ENCODE peak calls at places on chromosomes 6 and 20, in nine cellular contexts. One of them, this sample, is unnamed.

GRCh38 chr6:19812512-19813119 is 24.6 kb upstream of the ID4 start:
- DNase-seq in cardiac muscle cell: peak; percentile 81
- DNase-seq in H1: no peak
- DNase-seq in prostate gland: no peak
- DNase-seq in GM23248: peak; percentile 67
- DNase-seq in colonic mucosa: no peak
- DNase-seq in heart left ventricle: no peak
- DNase-seq in heart right ventricle: no peak
- DNase-seq in aorta: no peak
- DNase-seq in this sample: no peak

GRCh38 chr6:36873612-36874011 is 991 bp downstream of the PPIL1 start:
- DNase-seq in cardiac muscle cell: no peak
- DNase-seq in colonic mucosa: no peak
- DNase-seq in heart left ventricle: no peak
- DNase-seq in GM23248: no peak
- DNase-seq in prostate gland: no peak
- DNase-seq in H1: no peak
- DNase-seq in aorta: no peak
- DNase-seq in heart right ventricle: no peak
- DNase-seq in this sample: no peak

GRCh38 chr6:15384901-15385300 is 139.0 kb downstream of the JARID2 start:
- DNase-seq in prostate gland: peak; percentile 14
- DNase-seq in H1: no peak
- DNase-seq in GM23248: no peak
- DNase-seq in heart right ventricle: no peak
- DNase-seq in colonic mucosa: no peak
- DNase-seq in aorta: no peak
- DNase-seq in cardiac muscle cell: no peak
- DNase-seq in heart left ventricle: no peak
- DNase-seq in this sample: no peak

GRCh38 chr20:20548527-20549266 is 163.7 kb downstream of the RALGAPA2 start:
- DNase-seq in aorta: no peak
- DNase-seq in GM23248: no peak
- DNase-seq in heart right ventricle: no peak
- DNase-seq in prostate gland: peak; percentile 16
- DNase-seq in colonic mucosa: no peak
- DNase-seq in cardiac muscle cell: no peak
- DNase-seq in heart left ventricle: no peak
- DNase-seq in H1: no peak
- DNase-seq in this sample: no peak

GRCh38 chr6:168152306-168152963 is 73.4 kb upstream of the FRMD1 start:
- DNase-seq in prostate gland: no peak
- DNase-seq in GM23248: no peak
- DNase-seq in colonic mucosa: peak; percentile 12
- DNase-seq in H1: peak; percentile 33
- DNase-seq in heart left ventricle: no peak
- DNase-seq in cardiac muscle cell: no peak
- DNase-seq in heart right ventricle: no peak
- DNase-seq in aorta: peak; percentile 62
- DNase-seq in this sample: no peak

GRCh38 chr6:136521430-136521829 is 28.8 kb downstream of the MAP7 start:
- DNase-seq in GM23248: no peak
- DNase-seq in H1: no peak
- DNase-seq in heart right ventricle: no peak
- DNase-seq in cardiac muscle cell: no peak
- DNase-seq in aorta: no peak
- DNase-seq in colonic mucosa: no peak
- DNase-seq in prostate gland: no peak
- DNase-seq in heart left ventricle: no peak
- DNase-seq in this sample: no peak

GRCh38 chr6:28542440-28543293 is 17.0 kb downstream of the GPX5 start:
- DNase-seq in heart right ventricle: no peak
- DNase-seq in aorta: no peak
- DNase-seq in H1: peak; percentile 88
- DNase-seq in heart left ventricle: no peak
- DNase-seq in cardiac muscle cell: peak; percentile 81
- DNase-seq in GM23248: peak; percentile 76
- DNase-seq in colonic mucosa: peak; percentile 51
- DNase-seq in prostate gland: peak; percentile 41
- DNase-seq in this sample: peak; percentile 51

GRCh38 chr6:8441452-8441851 is 6.1 kb upstream of the SLC35B3 start:
- DNase-seq in H1: no peak
- DNase-seq in cardiac muscle cell: no peak
- DNase-seq in colonic mucosa: no peak
- DNase-seq in aorta: no peak
- DNase-seq in heart left ventricle: no peak
- DNase-seq in prostate gland: no peak
- DNase-seq in GM23248: peak; percentile 41
- DNase-seq in heart right ventricle: peak; percentile 7
- DNase-seq in this sample: no peak

GRCh38 chr6:137218473-137218916 is 690 bp downstream of the IFNGR1 start:
- DNase-seq in prostate gland: peak; percentile 15
- DNase-seq in heart right ventricle: peak; percentile 51
- DNase-seq in aorta: no peak
- DNase-seq in colonic mucosa: peak; percentile 57
- DNase-seq in H1: no peak
- DNase-seq in heart left ventricle: no peak
- DNase-seq in cardiac muscle cell: peak; percentile 33
- DNase-seq in GM23248: peak; percentile 90
- DNase-seq in this sample: peak; percentile 52

GRCh38 chr6:168132531-168133184 is 53.6 kb upstream of the FRMD1 start:
- DNase-seq in cardiac muscle cell: peak; percentile 94
- DNase-seq in GM23248: peak; percentile 88
- DNase-seq in aorta: peak; percentile 85
- DNase-seq in heart left ventricle: peak; percentile 73
- DNase-seq in heart right ventricle: peak; percentile 75
- DNase-seq in colonic mucosa: peak; percentile 22
- DNase-seq in H1: peak; percentile 81
- DNase-seq in prostate gland: peak; percentile 58
- DNase-seq in this sample: peak; percentile 18

GRCh38 chr6:167925011-167925410 is 72.5 kb upstream of the KIF25 start:
- DNase-seq in heart left ventricle: no peak
- DNase-seq in colonic mucosa: no peak
- DNase-seq in aorta: no peak
- DNase-seq in prostate gland: no peak
- DNase-seq in heart right ventricle: no peak
- DNase-seq in cardiac muscle cell: peak; percentile 12
- DNase-seq in GM23248: no peak
- DNase-seq in H1: no peak
- DNase-seq in this sample: no peak

GRCh38 chr6:33974030-33974429 is 170.2 kb upstream of the MLN start:
- DNase-seq in colonic mucosa: peak; percentile 65
- DNase-seq in prostate gland: no peak
- DNase-seq in aorta: no peak
- DNase-seq in heart right ventricle: no peak
- DNase-seq in GM23248: no peak
- DNase-seq in H1: peak; percentile 26
- DNase-seq in heart left ventricle: no peak
- DNase-seq in cardiac muscle cell: no peak
- DNase-seq in this sample: no peak

DNA sequence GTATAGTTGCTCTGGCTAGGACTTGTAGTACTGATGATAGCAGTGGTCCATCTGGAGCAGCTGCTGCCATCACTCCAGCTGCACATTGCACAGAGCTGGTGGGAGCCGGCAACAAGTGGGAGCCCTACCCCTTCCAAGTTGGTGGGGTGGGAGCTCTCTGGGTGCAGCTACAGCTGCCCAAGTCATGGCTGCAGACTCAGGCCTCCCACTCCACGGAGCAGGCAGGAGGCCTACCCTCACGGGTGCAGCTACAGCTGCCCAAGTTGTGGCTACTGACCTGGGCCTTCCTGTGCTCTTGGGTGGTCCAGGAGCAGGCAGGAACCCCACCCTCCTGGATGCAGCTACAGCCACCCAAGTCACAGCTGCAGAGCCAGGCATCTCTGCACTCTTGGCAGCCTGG is 32.1 kb upstream of the ASIP start:
- DNase-seq in heart left ventricle: no peak
- DNase-seq in cardiac muscle cell: no peak
- DNase-seq in aorta: no peak
- DNase-seq in H1: no peak
- DNase-seq in prostate gland: no peak
- DNase-seq in colonic mucosa: no peak
- DNase-seq in GM23248: no peak
- DNase-seq in heart right ventricle: no peak
- DNase-seq in this sample: no peak
- H3K9me3 ChIP-seq in heart left ventricle: peaks cover 16% of the 10 kb centered on the region
- H3K9me3 ChIP-seq in cardiac muscle cell: no peaks in the 10 kb centered on the region
- H3K9me3 ChIP-seq in aorta: peaks cover 2% of the 10 kb centered on the region
- H3K9me3 ChIP-seq in H1: no peaks in the 10 kb centered on the region
- H3K9me3 ChIP-seq in prostate gland: no peaks in the 10 kb centered on the region
- H3K9me3 ChIP-seq in colonic mucosa: no peaks in the 10 kb centered on the region
- H3K9me3 ChIP-seq in GM23248: no peaks in the 10 kb centered on the region
- H3K9me3 ChIP-seq in heart right ventricle: peaks cover 13% of the 10 kb centered on the region
- H3K9me3 ChIP-seq in this sample: no peaks in the 10 kb centered on the region

DNA sequence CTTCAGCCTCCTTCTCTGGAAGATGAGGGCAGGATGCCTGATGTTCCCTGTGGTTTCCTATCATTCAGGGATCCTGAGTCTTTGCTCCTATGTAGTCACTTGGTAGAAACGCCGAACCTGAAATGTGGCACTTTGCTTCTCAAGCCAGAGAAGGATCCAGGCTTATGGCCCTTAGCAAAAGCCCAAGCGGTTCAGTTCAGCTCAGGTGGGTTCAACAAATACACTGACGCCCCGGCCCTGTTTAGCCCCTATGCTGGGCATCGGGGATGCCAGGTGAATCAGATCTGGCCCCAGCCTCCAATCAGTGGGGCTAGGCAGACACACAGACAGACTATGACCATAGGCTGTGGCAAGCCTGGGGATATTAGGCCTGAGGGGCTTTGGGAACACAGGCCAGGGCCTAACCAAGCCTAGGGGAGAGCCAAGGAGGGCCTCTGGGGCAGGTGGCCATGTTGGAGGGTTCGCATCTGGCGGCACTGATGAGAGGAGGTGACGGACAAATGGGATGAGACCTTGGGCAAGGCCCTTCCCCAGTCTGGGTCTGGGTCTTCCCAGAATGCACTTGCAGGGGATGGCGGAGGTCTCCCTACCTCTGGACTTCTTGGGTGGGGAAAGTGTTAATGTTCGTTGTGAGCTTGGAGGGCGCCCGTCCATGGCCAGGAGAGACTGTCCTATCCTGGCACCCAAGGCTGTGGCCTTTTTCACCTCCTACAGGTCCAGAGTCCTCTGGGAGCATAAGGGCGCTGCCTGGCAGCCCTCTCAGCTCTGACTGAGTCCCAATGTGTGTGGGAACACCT is 17.6 kb upstream of the SRC start:
- DNase-seq in H1: no peak
- DNase-seq in colonic mucosa: no peak
- DNase-seq in heart right ventricle: no peak
- DNase-seq in heart left ventricle: no peak
- DNase-seq in aorta: peak; percentile 46
- DNase-seq in cardiac muscle cell: no peak
- DNase-seq in prostate gland: no peak
- DNase-seq in GM23248: peak; percentile 57
- DNase-seq in this sample: no peak
- H3K27ac ChIP-seq in H1: no peak overlapping the region
- H3K27ac ChIP-seq in colonic mucosa: no peak overlapping the region
- H3K27ac ChIP-seq in heart right ventricle: peak overlapping the region; percentile 16
- H3K27ac ChIP-seq in heart left ventricle: no peak overlapping the region
- H3K27ac ChIP-seq in aorta: no peak overlapping the region
- H3K27ac ChIP-seq in cardiac muscle cell: no peak overlapping the region
- H3K27ac ChIP-seq in prostate gland: peak overlapping the region; percentile 55
- H3K27ac ChIP-seq in GM23248: peak overlapping the region; percentile 77
- H3K27ac ChIP-seq in this sample: no peak overlapping the region

GRCh38 chr6:4133941-4134838 is 1.2 kb downstream of the ECI2 start:
- DNase-seq in heart right ventricle: peak; percentile 19
- DNase-seq in aorta: no peak
- DNase-seq in colonic mucosa: peak; percentile 52
- DNase-seq in GM23248: peak; percentile 59
- DNase-seq in heart left ventricle: no peak
- DNase-seq in cardiac muscle cell: peak; percentile 20
- DNase-seq in H1: peak; percentile 61
- DNase-seq in prostate gland: peak; percentile 25
- DNase-seq in this sample: peak; percentile 49
- H3K4me1 ChIP-seq in heart right ventricle: peaks cover 25% of the 10 kb centered on the region
- H3K4me1 ChIP-seq in aorta: no peaks in the 10 kb centered on the region
- H3K4me1 ChIP-seq in colonic mucosa: peaks cover 6% of the 10 kb centered on the region
- H3K4me1 ChIP-seq in GM23248: peaks cover 13% of the 10 kb centered on the region
- H3K4me1 ChIP-seq in heart left ventricle: no peaks in the 10 kb centered on the region
- H3K4me1 ChIP-seq in cardiac muscle cell: peaks cover 7% of the 10 kb centered on the region
- H3K4me1 ChIP-seq in H1: peaks cover 3% of the 10 kb centered on the region
- H3K4me1 ChIP-seq in prostate gland: no peaks in the 10 kb centered on the region
- H3K4me1 ChIP-seq in this sample: peaks cover 17% of the 10 kb centered on the region

GRCh38 chr6:169981568-169981967 is 230.1 kb downstream of the ERMARD start:
- DNase-seq in prostate gland: no peak
- DNase-seq in colonic mucosa: no peak
- DNase-seq in H1: no peak
- DNase-seq in aorta: no peak
- DNase-seq in cardiac muscle cell: no peak
- DNase-seq in heart right ventricle: no peak
- DNase-seq in heart left ventricle: peak; percentile 16
- DNase-seq in GM23248: no peak
- DNase-seq in this sample: no peak

GRCh38 chr6:169981969-169982368 is 230.5 kb downstream of the ERMARD start:
- DNase-seq in aorta: peak; percentile 47
- DNase-seq in colonic mucosa: no peak
- DNase-seq in heart right ventricle: no peak
- DNase-seq in heart left ventricle: peak; percentile 9
- DNase-seq in prostate gland: no peak
- DNase-seq in cardiac muscle cell: no peak
- DNase-seq in GM23248: no peak
- DNase-seq in H1: no peak
- DNase-seq in this sample: no peak

GRCh38 chr6:169981051-169981450 is 229.6 kb downstream of the ERMARD start:
- DNase-seq in aorta: peak; percentile 51
- DNase-seq in GM23248: no peak
- DNase-seq in colonic mucosa: no peak
- DNase-seq in prostate gland: no peak
- DNase-seq in cardiac muscle cell: no peak
- DNase-seq in heart right ventricle: no peak
- DNase-seq in H1: no peak
- DNase-seq in heart left ventricle: no peak
- DNase-seq in this sample: no peak

GRCh38 chr6:169978615-169979161 is 227.3 kb downstream of the ERMARD start:
- DNase-seq in heart right ventricle: no peak
- DNase-seq in aorta: peak; percentile 74
- DNase-seq in H1: no peak
- DNase-seq in cardiac muscle cell: no peak
- DNase-seq in GM23248: peak; percentile 59
- DNase-seq in heart left ventricle: peak; percentile 23
- DNase-seq in prostate gland: peak; percentile 76
- DNase-seq in colonic mucosa: no peak
- DNase-seq in this sample: no peak

DNA sequence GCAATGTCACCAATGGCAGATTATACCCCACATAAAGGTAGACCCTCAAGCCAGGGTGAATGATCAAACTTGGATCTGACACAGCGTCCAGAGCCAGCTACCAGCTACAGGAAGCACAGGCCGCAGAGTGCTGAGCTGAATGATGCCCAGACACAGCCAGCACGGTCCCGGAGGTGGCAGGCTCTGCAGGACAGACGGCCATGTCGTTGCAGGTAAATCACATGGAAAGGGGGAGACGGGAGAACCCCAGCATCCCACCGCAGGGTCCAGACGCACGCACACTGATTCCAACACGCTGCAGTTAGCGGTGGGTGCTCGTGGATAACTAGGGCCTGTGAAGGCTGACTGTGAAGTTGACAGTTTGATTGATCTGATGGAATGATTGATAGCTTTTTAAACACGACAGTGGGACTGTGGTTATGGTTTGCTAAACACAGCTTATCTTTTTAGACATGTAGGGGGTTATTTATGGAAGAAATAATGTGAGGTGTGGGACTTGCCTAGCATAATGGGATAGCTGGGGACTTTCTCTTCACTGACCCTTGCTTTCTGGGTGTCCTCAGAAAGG is 228.5 kb downstream of the ERMARD start:
- DNase-seq in aorta: peak; percentile 69
- DNase-seq in GM23248: no peak
- DNase-seq in heart left ventricle: peak; percentile 13
- DNase-seq in prostate gland: no peak
- DNase-seq in colonic mucosa: no peak
- DNase-seq in cardiac muscle cell: no peak
- DNase-seq in H1: no peak
- DNase-seq in heart right ventricle: no peak
- DNase-seq in this sample: no peak
- H3K9me3 ChIP-seq in aorta: no peaks in the 10 kb centered on the region
- H3K9me3 ChIP-seq in GM23248: no peaks in the 10 kb centered on the region
- H3K9me3 ChIP-seq in heart left ventricle: no peaks in the 10 kb centered on the region
- H3K9me3 ChIP-seq in prostate gland: no peaks in the 10 kb centered on the region
- H3K9me3 ChIP-seq in colonic mucosa: no peaks in the 10 kb centered on the region
- H3K9me3 ChIP-seq in cardiac muscle cell: no peaks in the 10 kb centered on the region
- H3K9me3 ChIP-seq in H1: no peaks in the 10 kb centered on the region
- H3K9me3 ChIP-seq in heart right ventricle: no peaks in the 10 kb centered on the region
- H3K9me3 ChIP-seq in this sample: no peaks in the 10 kb centered on the region